ENCODE peak calls at places on chromosomes 11 and 22, in five cellular contexts. Z is AG04450, L is fibroblast of the aortic adventitia, E is tibial nerve, R is body of pancreas. I is an unnamed sample.
A peak's percentile ranks its signal among the peaks of the same experiment; 100 is the strongest.

GRCh38 chr22:20298803-20299735 is 20.8 kb downstream of the DGCR6L start:
- DNase-seq in R (peak; percentile 95), Z (peak; percentile 20), L (peak; percentile 58), E (peak; percentile 56), I (peak; percentile 76)

GRCh38 chr11:123301696-123302400 is 106.8 kb upstream of the CLMP start:
- DNase-seq in E (peak; percentile 31), Z (no peak), L (peak; percentile 25), R (peak; percentile 62), I (peak; percentile 57)

GRCh38 chr11:11383995-11384394 is 30.9 kb upstream of the CSNK2A3 start:
- DNase-seq in R (no peak), Z (no peak), L (no peak), E (no peak), I (no peak)

GRCh38 chr11:92758216-92758615 is 211.2 kb upstream of the MTNR1B start:
- DNase-seq in Z (no peak), E (no peak), L (no peak), R (no peak), I (no peak)

GRCh38 chr11:128731041-128731663 is 37.3 kb downstream of the FLI1 start:
- DNase-seq in E (no peak), Z (no peak), R (no peak), L (no peak), I (no peak)

GRCh38 chr11:119316017-119316728 is 757 bp downstream of the MCAM start:
- DNase-seq in R (peak; percentile 69), L (no peak), Z (no peak), E (no peak), I (peak; percentile 44)

GRCh38 chr11:47918882-47919495 is 61.4 kb upstream of the PTPRJ start:
- DNase-seq in Z (no peak), R (no peak), L (peak; percentile 32), E (no peak), I (peak; percentile 79)

GRCh38 chr11:123429851-123430735 is at the start of gene GRAMD1B:
- DNase-seq in L (peak; percentile 66), Z (peak; percentile 30), E (no peak), R (peak; percentile 17), I (peak; percentile 96)

GRCh38 chr22:20015971-20016733 is 471 bp downstream of the ARVCF start:
- DNase-seq in R (peak; percentile 57), Z (no peak), E (no peak), L (no peak), I (peak; percentile 10)

GRCh38 chr11:60974726-60975125 is 3.2 kb downstream of the CD6 start:
- DNase-seq in L (no peak), Z (no peak), E (no peak), R (no peak), I (no peak)

GRCh38 chr11:48193876-48194275 is 22.7 kb upstream of the OR4B1 start:
- DNase-seq in L (peak; percentile 60), R (no peak), E (no peak), Z (peak; percentile 52), I (peak; percentile 84)

GRCh38 chr11:35286156-35286555 is 133.2 kb downstream of the SLC1A2 start:
- DNase-seq in Z (no peak), R (no peak), E (no peak), L (no peak), I (no peak)

GRCh38 chr11:58192229-58192628 is 3.4 kb downstream of the OR9Q2 start:
- DNase-seq in E (no peak), L (no peak), Z (no peak), R (no peak), I (no peak)

I was measured in EH.